ENCODE peak calls at places on chromosomes 7 and 10, in ten cellular contexts. M, R, S, W, D, X, I, V, Y and Z are unnamed samples.

GRCh38 chr10:126270116-126270515 is 118.2 kb downstream of the ADAM12 start:
- DNase-seq in D (no peak), S (no peak), R (no peak), I (no peak), M (no peak), V (no peak), W (no peak), X (no peak), Y (no peak), Z (no peak)

GRCh38 chr7:115178831-115179230 is 256.9 kb downstream of the MDFIC start:
- DNase-seq in D (no peak), M (no peak), R (no peak), V (no peak), I (no peak), X (no peak), Y (no peak), W (no peak), S (no peak), Z (no peak)

GRCh38 chr7:142711722-142712616 is 37.3 kb upstream of the PRSS1 start:
- DNase-seq in Y (no peak), I (no peak), X (no peak), D (no peak), M (no peak), W (no peak), S (peak), V (no peak), R (peak), Z (no peak)

GRCh38 chr7:3056713-3057388 is 13.2 kb upstream of the CARD11 start:
- DNase-seq in Y (no peak), I (no peak), X (no peak), R (no peak), S (no peak), D (no peak), V (no peak), W (no peak), M (no peak), Z (no peak)

GRCh38 chr7:49564379-49564714 is 209.1 kb upstream of the VWC2 start:
- DNase-seq in X (no peak), I (no peak), V (no peak), W (no peak), R (no peak), M (no peak), Y (no peak), D (no peak), S (no peak), Z (peak)

GRCh38 chr10:103828107-103828506 is 27.3 kb downstream of the SH3PXD2A start:
- DNase-seq in V (no peak), M (no peak), Y (no peak), R (no peak), D (no peak), S (no peak), I (no peak), W (no peak), X (no peak), Z (no peak)

GRCh38 chr7:93933190-93933589 is 11.7 kb downstream of the GNG11 start:
- DNase-seq in Y (no peak), R (no peak), V (no peak), I (no peak), D (no peak), M (no peak), S (no peak), W (no peak), X (no peak), Z (no peak)

GRCh38 chr7:157671358-157672255 is 334.8 kb downstream of the DNAJB6 start:
- DNase-seq in V (no peak), X (no peak), Y (no peak), I (no peak), D (no peak), M (no peak), R (no peak), W (no peak), S (no peak), Z (no peak)

GRCh38 chr10:43707755-43708154 is 59.1 kb upstream of the ZNF32 start:
- DNase-seq in W (no peak), I (no peak), Y (no peak), X (peak), D (no peak), M (peak), V (no peak), R (no peak), S (no peak), Z (no peak)

GRCh38 chr10:113752553-113752952 is 1.1 kb downstream of the PLEKHS1 start:
- DNase-seq in I (no peak), V (no peak), R (no peak), Y (no peak), M (no peak), S (no peak), D (no peak), W (no peak), X (no peak), Z (no peak)

GRCh38 chr7:116952640-116953371 is 495 bp upstream of the ST7 start:
- DNase-seq in M (peak), I (peak), W (no peak), Y (peak), X (peak), D (no peak), R (peak), V (peak), S (no peak), Z (no peak)

GRCh38 chr10:94137747-94138146 is 144.0 kb downstream of the PLCE1 start:
- DNase-seq in M (no peak), D (no peak), V (no peak), W (no peak), S (no peak), R (no peak), X (no peak), I (no peak), Y (no peak), Z (no peak)

GRCh38 chr10:28595618-28596017 is 62.7 kb downstream of the WAC start:
- DNase-seq in S (peak), Y (no peak), V (no peak), D (no peak), I (no peak), X (no peak), M (no peak), R (no peak), W (no peak), Z (no peak)

GRCh38 chr7:133135451-133135850 is 53.6 kb upstream of the CHCHD3 start:
- DNase-seq in M (no peak), D (no peak), V (no peak), X (no peak), Y (no peak), W (no peak), R (no peak), S (no peak), I (no peak), Z (no peak)

GRCh38 chr10:36462194-36462593 is 663.2 kb upstream of the ANKRD30A start:
- DNase-seq in S (no peak), W (no peak), I (no peak), M (no peak), Y (no peak), V (no peak), D (no peak), R (no peak), X (no peak), Z (no peak)

GRCh38 chr10:78212134-78212785 is 178.6 kb downstream of the RPS24 start:
- DNase-seq in X (no peak), M (peak), W (no peak), D (no peak), S (no peak), Y (no peak), R (no peak), V (no peak), I (no peak), Z (no peak)

GRCh38 chr7:88368686-88369085 is 62.0 kb upstream of the STEAP4 start:
- DNase-seq in S (no peak), W (no peak), V (no peak), I (no peak), D (no peak), R (no peak), M (no peak), Y (no peak), X (no peak), Z (no peak)

GRCh38 chr7:132347858-132348257 is 228.4 kb downstream of the PLXNA4 start:
- DNase-seq in M (no peak), D (no peak), X (no peak), I (no peak), R (no peak), S (no peak), V (no peak), Y (no peak), W (no peak), Z (no peak)

GRCh38 chr7:110065112-110065511 is 1025.8 kb upstream of the LRRN3 start:
- DNase-seq in S (no peak), V (no peak), W (no peak), M (no peak), I (no peak), D (no peak), Y (no peak), R (no peak), X (no peak), Z (no peak)